ENCODE peak calls at places on chromosomes 11 and 22, in four cellular contexts. U is cardiac fibroblast, N is skeletal muscle cell, C is A549. A is an unnamed sample.

GRCh38 chr11:126310992-126311310 is 7.1 kb downstream of the DCPS start:
- DNase-seq in U (no peak), N (no peak), C (no peak), A (no peak)

GRCh38 chr11:93775289-93775688 is 8.8 kb upstream of the MED17 start:
- DNase-seq in U (peak), N (no peak), C (no peak), A (no peak)

GRCh38 chr22:40116496-40117200 is 61.1 kb upstream of the TNRC6B start:
- DNase-seq in U (no peak), N (no peak), C (no peak), A (no peak)

GRCh38 chr11:45113807-45114206 is 32.6 kb upstream of the PRDM11 start:
- DNase-seq in U (no peak), N (no peak), C (no peak), A (no peak)

GRCh38 chr11:73040046-73040445 is 102.1 kb downstream of the FCHSD2 start:
- DNase-seq in U (no peak), N (no peak), C (no peak), A (no peak)

GRCh38 chr22:35540600-35541253 is at the start of gene RASD2:
- DNase-seq in U (no peak), N (no peak), C (peak), A (no peak)

GRCh38 chr22:41517172-41518047 is 26.9 kb downstream of the POLR3H start:
- DNase-seq in U (peak), N (no peak), C (peak), A (peak)

GRCh38 chr11:2951235-2952110 is 22.3 kb upstream of the PHLDA2 start:
- DNase-seq in U (peak), N (no peak), C (no peak), A (no peak)

GRCh38 chr11:61814958-61815789 is 1.6 kb downstream of the FADS1 start:
- DNase-seq in U (peak), N (peak), C (peak), A (peak)

GRCh38 chr22:30310881-30311771 is 15.6 kb downstream of the TBC1D10A start:
- DNase-seq in U (no peak), N (no peak), C (no peak), A (peak)
- H3K4me3 ChIP-seq in U (no peak), N (no peak), C (no peak), A (peak)

GRCh38 chr11:124758355-124759267 is 3.5 kb downstream of the ESAM start:
- DNase-seq in U (peak), N (no peak), C (peak), A (peak)
- H3K4me3 ChIP-seq in U (peak), N (peak), C (peak), A (peak)

GRCh38 chr11:115886111-115886733 is 382.0 kb upstream of the CADM1 start:
- DNase-seq in U (no peak), N (no peak), C (no peak), A (no peak)
- H3K4me3 ChIP-seq in U (no peak), N (no peak), C (no peak), A (no peak)

GRCh38 chr22:49999063-49999900 is 13.3 kb downstream of the IL17REL start:
- DNase-seq in U (no peak), N (no peak), C (no peak), A (peak)
- H3K4me3 ChIP-seq in U (peak), N (peak), C (peak), A (no peak)

DNA sequence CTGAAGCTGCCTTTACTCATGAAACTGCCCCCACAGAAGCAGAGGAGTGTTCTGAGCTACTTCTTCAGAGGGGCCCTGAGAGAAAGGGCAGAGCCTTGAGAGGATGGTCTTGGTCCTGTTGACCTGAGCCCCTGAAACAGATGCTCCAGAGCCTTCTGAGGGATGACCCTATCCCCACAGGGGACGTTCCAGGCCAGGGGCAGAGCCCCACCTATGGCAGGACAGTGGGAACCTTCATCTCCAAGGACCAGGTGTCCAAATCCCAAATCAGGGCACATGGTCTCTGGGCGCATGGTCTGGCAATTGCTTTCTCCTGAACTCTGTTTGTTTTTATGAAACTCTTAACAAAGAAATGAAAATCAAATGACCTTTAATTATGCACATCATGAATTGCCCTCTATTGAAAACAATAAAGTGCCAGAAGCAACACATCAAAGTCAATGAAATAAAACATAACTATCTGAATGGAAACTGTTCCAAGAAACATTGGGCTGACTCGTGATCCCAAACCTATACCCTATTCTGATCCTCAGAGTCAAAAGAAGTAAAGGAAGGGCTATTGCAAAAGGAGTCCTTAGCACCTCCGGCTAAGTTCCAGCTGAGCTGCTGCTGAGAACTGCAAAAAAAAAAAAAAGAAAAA is 486 bp upstream of the TMPRSS13 start:
- DNase-seq in U (no peak), N (no peak), C (no peak), A (peak)
- H3K4me3 ChIP-seq in U (no peak), N (no peak), C (no peak), A (no peak)

GRCh38 chr11:5818245-5818865 is 9.6 kb downstream of the OR52N2 start:
- DNase-seq in U (no peak), N (no peak), C (no peak), A (no peak)
- H3K4me3 ChIP-seq in U (no peak), N (no peak), C (no peak), A (no peak)

DNA sequence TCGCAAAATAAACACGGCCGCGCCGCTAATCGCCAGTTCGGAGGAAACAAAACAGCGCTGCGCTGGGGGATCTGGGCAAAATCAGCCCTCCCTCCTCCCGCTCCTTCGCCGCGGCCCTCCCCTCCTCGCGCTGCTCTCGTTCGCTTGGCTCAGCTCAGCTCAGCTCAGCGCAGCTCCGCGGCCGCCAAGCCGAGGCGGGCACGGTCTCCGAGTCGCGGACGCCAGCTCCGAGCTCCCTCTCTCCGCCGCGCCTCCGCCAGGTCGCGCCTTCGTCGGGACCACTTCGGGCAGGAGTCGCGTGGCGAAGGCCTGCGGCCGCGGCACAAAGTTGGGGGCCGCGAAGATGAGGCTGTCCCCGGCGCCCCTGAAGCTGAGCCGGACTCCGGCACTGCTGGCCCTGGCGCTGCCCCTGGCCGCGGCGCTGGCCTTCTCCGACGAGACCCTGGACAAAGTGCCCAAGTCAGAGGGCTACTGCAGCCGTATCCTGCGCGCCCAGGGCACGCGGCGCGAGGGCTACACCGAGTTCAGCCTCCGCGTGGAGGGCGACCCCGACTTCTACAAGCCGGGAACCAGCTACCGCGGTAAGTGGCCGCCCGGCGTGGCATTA is at the start of gene SPON1:
- DNase-seq in U (no peak), N (no peak), C (no peak), A (peak)
- H3K4me3 ChIP-seq in U (peak), N (peak), C (no peak), A (peak)

DNA sequence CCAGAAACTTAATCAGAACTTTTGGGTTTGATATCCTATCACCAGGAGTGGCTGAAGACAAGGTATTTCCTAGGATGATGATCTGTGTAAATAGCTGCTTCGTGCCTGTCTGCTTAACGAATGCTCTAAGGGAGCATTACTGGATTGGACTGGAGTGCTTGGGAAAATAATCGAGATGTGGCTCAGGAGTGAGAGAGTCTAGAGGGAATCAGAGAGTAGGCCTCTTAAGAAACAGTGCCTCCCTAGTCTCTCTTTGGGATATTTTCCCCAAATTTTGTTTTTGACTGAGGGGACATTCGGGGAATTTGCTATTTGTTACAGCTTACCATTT is 2.5 kb downstream of the MAML2 start:
- DNase-seq in U (peak), N (no peak), C (no peak), A (no peak)
- H3K4me3 ChIP-seq in U (peak), N (peak), C (no peak), A (peak)